ENCODE peak calls at places on chromosomes 1 and 21, in five cellular contexts. U is mammary epithelial cell, M is neural crest cell, L is vagina, Z is HFF-Myc. G is an unnamed sample.

GRCh38 chr21:39616373-39616772 is 3.6 kb downstream of the B3GALT5 start:
- DNase-seq in U (no peak), Z (no peak), L (no peak), M (no peak), G (no peak)

GRCh38 chr1:18537386-18538306 is 56.9 kb downstream of the KLHDC7A start:
- DNase-seq in Z (no peak), L (peak), M (no peak), U (no peak), G (no peak)

GRCh38 chr1:185632659-185633428 is 101.3 kb upstream of the HMCN1 start:
- DNase-seq in M (no peak), Z (no peak), U (peak), L (no peak), G (no peak)

GRCh38 chr1:86914635-86914997 is at the start of gene HS2ST1:
- DNase-seq in L (no peak), U (no peak), M (no peak), Z (no peak), G (peak)

GRCh38 chr1:147167361-147167760 is 4.9 kb downstream of the PRKAB2 start:
- DNase-seq in M (no peak), L (no peak), U (peak), Z (peak), G (no peak)

GRCh38 chr1:95974586-95974985 is 740.6 kb downstream of the RWDD3 start:
- DNase-seq in U (no peak), M (no peak), L (no peak), Z (no peak), G (no peak)

GRCh38 chr1:24724345-24725208 is 20.7 kb upstream of the CLIC4 start:
- DNase-seq in M (peak), L (no peak), Z (no peak), U (peak), G (no peak)

GRCh38 chr1:155485222-155485621 is 77.4 kb downstream of the ASH1L start:
- DNase-seq in U (no peak), M (no peak), Z (no peak), L (no peak), G (no peak)

GRCh38 chr1:11654571-11655262 is at the start of gene FBXO44:
- DNase-seq in M (no peak), L (no peak), Z (no peak), U (peak), G (no peak)

GRCh38 chr1:85421179-85421578 is 43.8 kb downstream of the DDAH1 start:
- DNase-seq in M (no peak), Z (no peak), U (no peak), L (no peak), G (no peak)

GRCh38 chr1:173424137-173424536 is 53.0 kb upstream of the PRDX6 start:
- DNase-seq in L (no peak), U (no peak), M (no peak), Z (no peak), G (no peak)

GRCh38 chr1:23456226-23456625 is 27.8 kb downstream of the ASAP3 start:
- DNase-seq in Z (no peak), U (peak), L (no peak), M (no peak), G (no peak)

GRCh38 chr1:229192031-229192430 is 78.9 kb upstream of the RAB4A start:
- DNase-seq in M (no peak), L (no peak), U (peak), Z (no peak), G (no peak)

GRCh38 chr1:218656301-218657037 is 311.3 kb downstream of the TGFB2 start:
- DNase-seq in M (no peak), L (no peak), U (no peak), Z (no peak), G (no peak)

GRCh38 chr1:28507247-28507645 is 1.4 kb downstream of the RCC1 start:
- DNase-seq in Z (no peak), U (no peak), M (no peak), L (no peak), G (no peak)

GRCh38 chr1:189616893-189617292 is 860.8 kb downstream of the BRINP3 start:
- DNase-seq in L (no peak), Z (no peak), M (no peak), U (peak), G (no peak)

GRCh38 chr1:66739401-66740157 is 12.7 kb upstream of the DYNLT5 start:
- DNase-seq in L (no peak), Z (no peak), M (no peak), U (no peak), G (no peak)

GRCh38 chr1:201149400-201149799 is 4.9 kb downstream of the TMEM9 start:
- DNase-seq in L (no peak), M (no peak), Z (no peak), U (no peak), G (no peak)

GRCh38 chr1:18954270-18955071 is 2.0 kb downstream of the IFFO2 start:
- DNase-seq in U (peak), L (no peak), Z (no peak), M (no peak), G (no peak)

GRCh38 chr1:243917177-243917862 is 67.3 kb upstream of the AKT3 start:
- DNase-seq in M (peak), Z (peak), U (peak), L (no peak), G (no peak)

DNA sequence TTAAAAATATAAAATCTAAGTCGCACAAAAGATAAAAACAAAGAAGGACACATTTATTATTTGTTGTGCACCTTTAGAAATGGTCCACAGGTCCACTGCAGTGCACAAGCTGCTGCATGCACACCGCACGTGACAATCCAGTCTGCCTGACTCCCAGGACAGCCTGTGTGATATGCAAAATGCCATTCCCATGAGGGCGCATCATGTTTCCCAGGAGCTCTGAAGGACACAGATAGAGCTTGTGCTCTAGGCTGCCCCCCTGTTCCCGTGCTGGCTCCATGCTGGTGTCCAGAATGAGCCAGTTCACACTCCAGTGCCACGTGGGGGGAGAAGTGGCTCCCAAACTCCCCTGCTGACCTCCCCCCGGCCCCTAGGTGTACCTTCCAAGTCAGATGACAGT is 26.5 kb downstream of the RAB7B start:
- DNase-seq in U (no peak), L (no peak), Z (no peak), M (no peak), G (peak)
- TF ChIP-seq CTCF in U (no peak), L (no peak), Z (no peak), M (no peak), G (no peak)

DNA sequence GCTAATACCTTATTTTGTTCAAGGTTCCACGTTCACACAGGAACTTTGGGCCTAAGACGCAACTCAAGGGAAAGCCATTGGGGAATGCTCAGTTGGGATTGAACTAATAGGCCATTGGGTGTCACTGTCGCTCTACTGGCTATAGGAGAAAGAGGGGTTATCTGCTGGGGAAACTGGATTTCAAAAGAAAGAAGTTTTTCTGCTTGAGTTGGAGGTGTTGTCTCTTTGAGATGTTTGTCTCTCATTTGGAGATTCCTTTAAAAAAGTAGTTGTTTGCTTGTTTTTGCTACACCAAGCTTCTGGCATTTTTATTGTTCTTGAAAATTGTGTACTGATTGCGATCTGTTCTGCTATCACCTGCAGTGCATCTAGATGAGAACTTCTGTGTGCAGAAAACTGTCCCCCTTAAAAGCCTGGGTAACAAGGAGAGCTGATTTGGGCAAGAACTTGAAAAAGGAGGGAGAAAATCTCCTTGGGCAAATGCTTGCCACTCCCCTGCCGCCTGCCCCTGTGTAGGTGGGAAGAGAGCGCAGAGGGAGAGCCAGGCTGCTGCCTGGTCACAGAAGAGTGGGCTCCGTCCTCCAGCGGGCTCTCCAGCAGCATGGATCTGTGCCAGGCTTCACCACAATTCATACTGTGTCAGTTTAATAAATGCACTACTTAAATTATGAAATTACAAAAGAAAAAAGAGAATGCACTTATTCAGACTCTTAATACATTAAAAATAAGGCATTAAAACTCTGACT is 39.9 kb downstream of the PEX14 start:
- DNase-seq in L (no peak), U (peak), Z (no peak), M (no peak), G (no peak)
- TF ChIP-seq CTCF in L (no peak), U (peak), Z (peak), M (peak), G (no peak)

GRCh38 chr1:60765204-60765603 is 317.2 kb upstream of the NFIA start:
- DNase-seq in Z (no peak), L (no peak), M (no peak), U (peak), G (no peak)
- TF ChIP-seq CTCF in Z (peak), L (no peak), M (peak), U (peak), G (no peak)

GRCh38 chr21:34986561-34987533 is 62.3 kb downstream of the RUNX1 start:
- DNase-seq in L (no peak), Z (no peak), U (peak), M (no peak), G (no peak)
- TF ChIP-seq CTCF in L (peak), Z (peak), U (no peak), M (no peak), G (no peak)

GRCh38 chr1:210311726-210312493 is 16.8 kb upstream of the HHAT start:
- DNase-seq in L (peak), Z (no peak), M (no peak), U (no peak), G (no peak)

GRCh38 chr1:210313046-210313445 is 15.7 kb upstream of the HHAT start:
- DNase-seq in M (no peak), L (peak), U (no peak), Z (no peak), G (no peak)

GRCh38 chr1:210315529-210315928 is 13.2 kb upstream of the HHAT start:
- DNase-seq in L (no peak), U (no peak), Z (no peak), M (no peak), G (no peak)

GRCh38 chr1:210310562-210310961 is 18.1 kb upstream of the HHAT start:
- DNase-seq in Z (no peak), L (peak), M (no peak), U (no peak), G (no peak)
- TF ChIP-seq CTCF in Z (no peak), L (no peak), M (no peak), U (no peak), G (no peak)

GRCh38 chr1:40187399-40187798 is 26.2 kb downstream of the RLF start:
- DNase-seq in Z (no peak), M (no peak), L (no peak), U (no peak), G (no peak)

GRCh38 chr1:40184193-40184592 is 23.0 kb downstream of the RLF start:
- DNase-seq in L (no peak), U (no peak), Z (no peak), M (no peak), G (no peak)

GRCh38 chr1:40185951-40186864 is 25.0 kb downstream of the RLF start:
- DNase-seq in L (no peak), Z (peak), U (peak), M (no peak), G (no peak)

GRCh38 chr1:40179496-40180089 is 18.4 kb downstream of the RLF start:
- DNase-seq in Z (no peak), M (no peak), U (no peak), L (no peak), G (no peak)

GRCh38 chr1:40182956-40183710 is 21.9 kb downstream of the RLF start:
- DNase-seq in U (no peak), M (no peak), L (no peak), Z (no peak), G (no peak)
- TF ChIP-seq CTCF in U (peak), M (peak), L (no peak), Z (peak), G (no peak)

DNA sequence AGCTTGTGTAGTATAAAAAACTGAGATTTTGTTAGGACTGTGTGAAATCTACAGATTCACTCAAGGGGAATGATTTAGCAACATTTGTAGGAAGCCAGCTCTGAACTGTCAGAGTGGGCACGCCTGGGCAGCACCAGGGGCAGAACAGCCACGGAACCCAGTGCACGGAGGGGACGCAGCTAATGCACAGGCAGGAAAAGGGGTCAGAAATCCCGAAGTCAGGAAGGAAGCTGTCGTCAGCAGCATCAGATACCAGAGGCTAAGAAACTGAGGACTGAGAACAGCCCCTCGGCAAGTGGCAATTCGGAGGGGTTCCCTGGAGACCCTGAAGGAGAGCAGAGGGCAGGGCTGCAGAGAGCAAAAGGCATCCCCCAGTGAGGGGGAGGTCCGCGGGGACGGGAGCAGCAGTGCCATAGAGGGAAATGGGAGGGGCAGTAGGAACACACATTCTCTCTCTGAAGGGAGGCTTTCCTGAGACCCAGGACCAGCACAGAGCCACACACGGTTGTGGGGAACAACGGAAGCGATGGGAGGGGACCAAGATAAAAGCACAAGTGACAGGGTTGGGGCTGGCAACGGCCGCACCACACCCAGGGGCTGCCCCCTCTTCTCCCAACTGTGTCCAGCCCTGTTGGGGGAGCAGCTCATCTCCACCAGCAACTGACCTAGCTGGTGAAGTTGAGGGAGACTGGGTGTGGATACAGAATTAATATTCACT is 12.7 kb downstream of the UBE2J2 start:
- DNase-seq in Z (no peak), U (no peak), M (no peak), L (no peak), G (no peak)
- TF ChIP-seq CTCF in Z (no peak), U (no peak), M (no peak), L (no peak), G (no peak)

GRCh38 chr1:9730096-9730901 is 78.8 kb downstream of the PIK3CD start:
- DNase-seq in M (no peak), L (no peak), U (no peak), Z (no peak), G (no peak)
- TF ChIP-seq CTCF in M (no peak), L (no peak), U (no peak), Z (no peak), G (no peak)

G was measured in omental fat pad.